ENCODE peak calls at places on chromosomes 16 and 17, in ten cellular contexts. E is astrocyte, F is GM23338, R is endothelial cell of umbilical vein, K is K562, B is GM23248, G is A673, M is HCT116, Z is PC-9, Q is fibroblast of lung. I is an unnamed sample.

GRCh38 chr16:79261461-79261860 is 339.1 kb downstream of the MAF start:
- DNase-seq in M (no peak), R (no peak), G (peak; percentile 21), B (no peak), Z (peak; percentile 10), E (no peak), Q (no peak), F (peak; percentile 74), K (peak; percentile 29), I (peak; percentile 79)

GRCh38 chr17:78748730-78749317 is 33.2 kb downstream of the CYTH1 start:
- DNase-seq in Q (peak; percentile 77), M (no peak), K (no peak), B (peak; percentile 86), R (peak; percentile 10), E (peak; percentile 48), G (no peak), F (no peak), Z (no peak), I (no peak)

GRCh38 chr17:81239714-81240555 is 817 bp downstream of the NDUFAF8 start:
- DNase-seq in Q (no peak), F (peak; percentile 55), K (no peak), E (no peak), G (peak; percentile 45), M (no peak), B (peak; percentile 68), Z (no peak), R (peak; percentile 33), I (peak; percentile 57)

GRCh38 chr16:64478258-64478906 is 643.5 kb downstream of the CDH11 start:
- DNase-seq in Q (peak; percentile 67), R (peak; percentile 90), Z (no peak), F (no peak), M (no peak), E (peak; percentile 88), G (no peak), B (peak; percentile 86), K (no peak), I (no peak)

GRCh38 chr17:7186241-7186640 is 7.1 kb upstream of the ASGR1 start:
- DNase-seq in R (no peak), K (peak; percentile 41), Z (no peak), Q (no peak), M (no peak), G (peak; percentile 40), B (peak; percentile 34), F (peak; percentile 65), E (no peak), I (no peak)

GRCh38 chr17:17906418-17907215 is 65.6 kb downstream of the TOM1L2 start:
- DNase-seq in R (peak; percentile 66), G (no peak), M (no peak), B (no peak), K (no peak), Q (no peak), Z (no peak), F (no peak), E (no peak), I (no peak)

GRCh38 chr17:55334285-55334684 is 69.5 kb downstream of the HLF start:
- DNase-seq in B (peak; percentile 85), F (no peak), G (no peak), E (peak; percentile 73), M (no peak), R (no peak), K (no peak), Z (no peak), Q (no peak), I (no peak)

GRCh38 chr17:9230346-9230745 is 209.0 kb downstream of the NTN1 start:
- DNase-seq in B (peak; percentile 66), Z (no peak), G (no peak), F (no peak), M (no peak), Q (peak; percentile 52), E (peak; percentile 31), K (no peak), R (no peak), I (no peak)

GRCh38 chr17:4480929-4481898 is 17.5 kb upstream of the SPNS2 start:
- DNase-seq in K (no peak), E (no peak), R (no peak), G (no peak), Q (no peak), Z (no peak), M (no peak), B (no peak), F (no peak), I (no peak)

GRCh38 chr16:81263470-81264200 is 25.1 kb downstream of the BCO1 start:
- DNase-seq in R (peak; percentile 9), Z (no peak), F (peak; percentile 47), M (no peak), Q (peak; percentile 73), K (no peak), G (no peak), E (peak; percentile 93), B (peak; percentile 46), I (no peak)

GRCh38 chr16:709651-710499 is 4.3 kb upstream of the FBXL16 start:
- DNase-seq in B (peak; percentile 87), F (peak; percentile 79), R (no peak), K (peak; percentile 77), Z (peak; percentile 66), E (peak; percentile 84), Q (peak; percentile 85), M (no peak), G (peak; percentile 87), I (peak; percentile 83)

GRCh38 chr17:48427598-48427997 is 2.4 kb downstream of the SKAP1 start:
- DNase-seq in K (peak; percentile 58), B (peak; percentile 4), Z (no peak), F (no peak), G (peak; percentile 14), R (no peak), M (no peak), Q (no peak), E (no peak), I (no peak)

GRCh38 chr17:38554430-38555350 is 51.1 kb downstream of the SRCIN1 start:
- DNase-seq in Q (peak; percentile 14), K (no peak), R (no peak), E (peak; percentile 52), B (peak; percentile 33), F (no peak), Z (peak; percentile 60), M (no peak), G (no peak), I (no peak)

GRCh38 chr17:65229596-65229995 is 92.4 kb downstream of the RGS9 start:
- DNase-seq in G (no peak), K (no peak), F (no peak), R (no peak), B (no peak), Z (no peak), M (no peak), Q (no peak), E (no peak), I (no peak)

GRCh38 chr17:71304498-71305158 is 816.2 kb upstream of the SOX9 start:
- DNase-seq in F (peak; percentile 55), R (no peak), M (no peak), B (no peak), G (no peak), Q (no peak), K (no peak), Z (no peak), E (no peak), I (no peak)

GRCh38 chr17:78484300-78485159 is 92.7 kb downstream of the DNAH17 start:
- DNase-seq in Z (peak; percentile 71), K (peak; percentile 98), F (peak; percentile 81), R (peak; percentile 25), G (peak; percentile 72), Q (no peak), E (no peak), M (peak; percentile 22), B (peak; percentile 50), I (peak; percentile 69)

GRCh38 chr17:72219136-72219823 is 98.5 kb downstream of the SOX9 start:
- DNase-seq in E (no peak), B (peak; percentile 17), K (no peak), Z (no peak), G (peak; percentile 54), Q (no peak), R (no peak), F (peak; percentile 82), M (no peak), I (peak; percentile 91)

GRCh38 chr17:49290690-49291326 is 60.2 kb upstream of the PHOSPHO1 start:
- DNase-seq in E (peak; percentile 7), K (peak; percentile 46), R (peak; percentile 65), M (peak; percentile 8), B (peak; percentile 60), F (peak; percentile 71), G (peak; percentile 76), Q (peak; percentile 49), Z (no peak), I (peak; percentile 34)

GRCh38 chr16:69106491-69107291 is 1.2 kb downstream of the HAS3 start:
- DNase-seq in F (peak; percentile 80), E (no peak), Z (peak; percentile 12), B (peak; percentile 39), K (peak; percentile 26), G (peak; percentile 26), M (no peak), R (peak; percentile 10), Q (no peak), I (peak; percentile 76)
- TF ChIP-seq EZH2 in F (no peak), E (no peak), Z (no peak), B (no peak), K (no peak), G (no peak), M (no peak), R (no peak), Q (no peak), I (no peak)

GRCh38 chr17:53619025-53619424 is 203.7 kb upstream of the KIF2B start:
- DNase-seq in Z (no peak), M (no peak), B (no peak), R (no peak), E (no peak), Q (no peak), G (no peak), F (no peak), K (no peak), I (no peak)
- TF ChIP-seq EZH2 in Z (no peak), M (no peak), B (no peak), R (no peak), E (no peak), Q (no peak), G (no peak), F (no peak), K (no peak), I (no peak)

GRCh38 chr17:27793168-27793905 is 7.0 kb downstream of the NOS2 start:
- DNase-seq in K (peak; percentile 68), M (no peak), G (peak; percentile 51), F (peak; percentile 63), R (no peak), B (peak; percentile 19), Q (no peak), Z (no peak), E (no peak), I (peak; percentile 80)
- TF ChIP-seq EZH2 in K (no peak), M (no peak), G (peak; percentile 29), F (no peak), R (peak; percentile 47), B (peak; percentile 43), Q (peak; percentile 8), Z (no peak), E (no peak), I (peak; percentile 34)

DNA sequence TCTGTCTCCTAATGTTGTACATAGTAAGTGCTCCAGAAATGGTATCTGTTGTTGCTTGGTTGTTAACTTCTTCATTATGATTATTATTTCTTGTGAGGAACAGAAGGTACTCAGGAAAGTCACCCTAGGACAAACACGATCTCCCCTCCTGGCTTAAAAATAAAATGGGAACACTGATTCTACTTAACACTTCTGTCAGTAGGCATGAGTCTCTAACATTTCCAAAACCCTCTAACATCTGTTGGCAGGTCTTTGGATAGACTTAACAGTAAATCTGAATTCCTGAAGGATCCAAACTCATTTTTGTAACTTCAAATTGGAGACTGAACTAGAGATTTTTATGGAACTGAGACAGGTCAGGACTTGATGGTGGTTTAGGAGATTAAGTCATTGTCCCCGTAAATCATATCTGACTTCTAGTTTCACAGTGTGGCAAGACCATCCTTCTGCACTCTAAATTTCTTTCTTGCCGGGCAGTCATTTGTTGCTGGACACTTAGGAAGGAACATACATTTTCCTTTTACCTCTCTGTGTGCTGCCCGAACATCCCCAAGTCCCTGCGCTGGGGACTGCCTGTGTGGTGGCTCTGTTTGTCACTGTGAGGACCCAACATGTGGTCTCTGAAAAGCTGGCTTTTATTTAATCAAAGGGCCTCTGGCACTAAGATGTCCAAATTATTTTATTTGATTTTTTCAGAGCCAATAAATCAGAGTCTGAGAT is 149.9 kb downstream of the NPIPB5 start:
- DNase-seq in F (no peak), B (no peak), Q (no peak), Z (no peak), K (no peak), G (no peak), E (no peak), R (no peak), M (no peak), I (no peak)
- TF ChIP-seq EZH2 in F (no peak), B (no peak), Q (no peak), Z (no peak), K (no peak), G (no peak), E (no peak), R (no peak), M (no peak), I (no peak)

I was measured in neural progenitor cell.